ENCODE peak calls at places on chromosomes 2 and 18, in five cellular contexts. S, V, O, J and P are unnamed samples.

GRCh38 chr2:209431701-209432100 is 7.9 kb downstream of the MAP2 start:
- DNase-seq in O (peak), V (no peak), J (peak), S (peak), P (peak)

GRCh38 chr2:164896226-164896625 is 54.6 kb upstream of the COBLL1 start:
- DNase-seq in J (peak), V (no peak), S (peak), O (no peak), P (peak)

GRCh38 chr2:25808006-25808383 is 70.3 kb downstream of the ASXL2 start:
- DNase-seq in J (peak), O (peak), S (no peak), V (no peak), P (no peak)

GRCh38 chr2:149926149-149926548 is 338.6 kb upstream of the MMADHC start:
- DNase-seq in O (no peak), J (no peak), V (no peak), S (no peak), P (peak)

GRCh38 chr18:49024808-49025361 is 74.1 kb upstream of the SMAD7 start:
- DNase-seq in S (peak), J (no peak), O (no peak), V (no peak), P (no peak)

GRCh38 chr2:163558286-163559009 is 177.4 kb downstream of the FIGN start:
- DNase-seq in O (no peak), J (no peak), S (no peak), V (no peak), P (no peak)

GRCh38 chr18:49730951-49731391 is 82.4 kb downstream of the ACAA2 start:
- DNase-seq in O (no peak), J (no peak), S (peak), V (no peak), P (no peak)

GRCh38 chr2:54557601-54558187 is 101.6 kb downstream of the SPTBN1 start:
- DNase-seq in O (no peak), S (peak), V (peak), J (no peak), P (no peak)

GRCh38 chr2:70944291-70944690 is 8.6 kb downstream of the ATP6V1B1 start:
- DNase-seq in V (no peak), S (no peak), O (no peak), J (no peak), P (no peak)

GRCh38 chr2:170282851-170283250 is 104.9 kb downstream of the MYO3B start:
- DNase-seq in J (no peak), V (no peak), O (no peak), S (no peak), P (no peak)

GRCh38 chr2:75100011-75100680 is 99.2 kb downstream of the TACR1 start:
- DNase-seq in S (peak), V (no peak), J (peak), O (peak), P (peak)

GRCh38 chr2:200416878-200417277 is 93.0 kb downstream of the KCTD18 start:
- DNase-seq in S (no peak), J (no peak), O (no peak), V (no peak), P (no peak)

GRCh38 chr2:202814226-202814625 is 57.3 kb downstream of the ICA1L start:
- DNase-seq in S (no peak), V (no peak), J (no peak), O (no peak), P (no peak)
- TF ChIP-seq CTCF in S (no peak), V (no peak), J (no peak), O (no peak), P (no peak)

DNA sequence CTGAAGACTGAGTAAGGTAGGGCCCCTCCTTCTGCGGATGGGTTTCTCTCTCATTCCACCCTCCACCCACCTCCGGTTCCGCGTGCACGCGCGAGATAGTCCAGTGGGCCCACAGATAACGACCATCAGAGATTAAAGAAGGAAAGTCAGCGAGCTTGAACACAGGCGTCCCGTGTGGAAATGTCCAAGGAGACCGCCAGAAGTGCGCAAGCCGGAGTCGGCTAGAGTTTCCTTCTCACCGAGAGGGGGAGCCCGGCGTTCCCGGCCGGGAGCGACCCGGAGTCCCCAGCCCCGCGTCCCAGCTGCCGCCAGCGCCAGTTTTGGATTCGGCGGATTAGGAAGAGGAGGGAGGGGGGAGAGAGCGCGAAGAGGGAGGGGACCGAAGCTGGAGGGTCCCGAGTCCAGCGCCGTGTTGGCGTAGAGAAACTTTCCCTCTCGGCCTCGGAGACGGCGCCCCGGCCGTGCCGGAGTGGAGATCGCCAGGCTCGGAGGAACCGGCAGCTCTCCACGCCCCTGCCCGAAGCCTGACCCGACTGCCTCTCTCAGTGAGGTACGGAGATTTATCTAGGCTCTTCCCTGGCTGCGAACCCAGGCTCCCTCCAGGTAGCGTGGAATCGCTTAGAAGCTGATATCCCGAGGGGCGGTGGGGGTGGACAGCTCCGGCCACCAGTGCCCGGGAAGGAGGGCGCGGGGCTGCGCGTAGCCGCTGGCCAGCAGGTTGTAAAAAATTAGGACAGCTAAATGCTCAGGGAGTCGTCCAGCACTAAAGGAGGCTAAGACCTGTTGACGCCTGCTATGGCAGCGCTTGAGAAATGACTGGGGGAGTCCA is at the start of gene GULP1:
- DNase-seq in J (peak), S (peak), V (peak), O (no peak), P (peak)
- H3K4me3 ChIP-seq in J (peak), S (peak), V (peak), O (peak), P (peak)

DNA sequence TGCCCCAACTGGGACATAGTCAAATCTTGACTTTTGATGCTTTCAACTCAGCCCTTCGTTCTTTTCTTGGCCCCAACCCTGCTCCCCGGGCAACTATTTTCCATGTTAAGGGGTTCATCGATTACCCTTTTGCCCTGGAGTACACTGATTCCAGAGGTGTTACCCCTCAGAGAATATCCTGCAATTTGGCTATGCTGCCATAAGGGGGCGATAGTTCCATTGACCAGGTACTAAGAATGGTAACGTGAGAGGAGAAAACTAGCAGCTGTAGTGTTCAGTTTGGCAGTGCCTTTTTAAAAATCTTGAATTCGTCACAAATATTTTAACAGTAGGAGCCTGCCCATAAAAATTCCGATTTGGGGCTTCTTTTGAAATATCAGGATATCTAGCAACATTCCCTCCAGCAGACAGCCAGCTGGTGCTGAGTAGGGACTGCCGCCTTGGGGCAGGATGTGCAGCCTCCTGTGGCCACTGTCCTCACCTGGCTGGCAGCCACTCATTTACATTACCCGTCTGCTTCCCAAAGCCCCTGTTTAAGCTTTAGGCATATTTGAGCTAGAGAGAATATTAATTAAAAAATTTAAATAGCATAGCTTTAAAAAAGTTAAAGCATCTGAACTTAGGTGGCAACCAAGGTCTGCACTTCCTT is 146.3 kb upstream of the SKOR2 start:
- DNase-seq in S (peak), O (no peak), J (no peak), V (no peak), P (no peak)
- TF ChIP-seq CTCF in S (peak), O (peak), J (peak), V (no peak), P (no peak)

DNA sequence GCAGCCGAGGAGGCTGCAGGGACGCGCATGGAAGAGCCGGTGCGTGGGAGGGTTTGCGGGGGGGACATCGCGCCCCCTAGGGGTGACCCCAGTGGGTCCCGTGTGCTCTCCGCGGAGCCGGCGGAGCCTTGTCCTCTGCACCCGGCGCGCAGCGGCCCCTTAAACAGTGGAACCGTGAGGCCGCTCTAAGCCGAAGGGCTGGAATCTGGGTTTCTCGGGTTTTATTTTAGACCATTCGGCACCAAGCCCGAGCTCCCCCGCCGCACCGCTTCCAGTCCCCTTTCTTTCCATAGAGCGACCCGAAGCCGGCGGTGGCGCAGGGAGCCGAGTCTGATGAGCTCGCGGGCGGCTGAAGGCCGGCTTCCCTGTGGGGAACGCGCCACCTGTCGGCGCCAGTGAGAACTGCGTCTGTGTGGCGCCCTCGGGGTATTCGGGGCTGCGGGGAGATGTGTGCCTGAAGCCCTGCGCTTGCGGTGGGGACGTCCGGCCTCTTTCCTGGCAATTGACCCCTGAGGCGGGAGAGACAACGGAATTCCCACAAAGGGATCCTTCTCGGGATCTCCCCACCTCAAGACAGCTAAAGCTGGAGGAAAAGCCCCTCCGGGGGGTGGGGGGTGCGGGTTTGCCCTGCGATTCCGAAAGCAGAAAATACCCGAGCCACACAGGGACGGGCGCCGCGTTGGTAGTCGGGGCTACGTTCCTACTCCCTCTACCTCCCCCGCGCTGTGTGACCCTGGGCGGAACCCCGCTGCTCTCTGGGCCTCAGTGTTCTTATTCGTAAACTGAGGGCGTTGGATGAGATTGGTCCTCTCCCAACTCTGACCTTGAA is 8.2 kb upstream of the EN1 start:
- DNase-seq in O (peak), S (peak), V (peak), J (peak), P (peak)
- H3K4me3 ChIP-seq in O (peak), S (no peak), V (no peak), J (no peak), P (peak)

DNA sequence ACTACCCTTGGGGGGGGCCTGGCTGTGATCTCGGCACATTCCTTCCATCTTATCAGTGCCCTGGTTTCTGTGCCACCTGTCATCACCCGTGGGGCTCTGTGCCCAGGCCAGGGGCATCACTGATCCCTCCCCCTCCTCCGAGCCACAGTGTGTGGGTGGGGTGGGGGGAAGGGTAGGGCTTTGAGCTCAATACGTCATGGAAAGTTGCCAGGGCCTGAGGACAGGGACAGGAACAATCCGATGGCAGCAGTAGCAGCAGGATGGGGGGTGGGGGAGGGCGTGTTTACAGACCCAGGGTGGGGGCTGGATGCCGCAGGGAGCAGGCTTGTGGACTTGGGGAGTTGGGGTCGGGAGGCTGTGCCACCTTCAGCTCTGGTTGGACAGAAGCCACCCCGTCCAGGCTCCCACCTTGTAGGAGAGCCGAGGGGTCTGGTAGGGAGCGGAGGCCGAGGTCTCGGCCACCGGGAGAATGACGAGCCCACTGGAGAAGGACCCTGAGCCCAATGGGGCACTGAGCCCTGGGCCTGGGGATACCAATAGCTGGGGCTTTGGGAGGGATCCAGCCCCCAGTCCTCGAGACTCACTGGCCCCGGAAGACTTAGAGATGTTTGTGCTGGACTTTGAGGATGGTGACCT is 3.5 kb downstream of the SLC4A3 start:
- DNase-seq in J (no peak), O (no peak), V (peak), S (no peak), P (no peak)
- TF ChIP-seq CTCF in J (no peak), O (no peak), V (no peak), S (no peak), P (no peak)

GRCh38 chr2:229410312-229410711 is 139.2 kb upstream of the PID1 start:
- DNase-seq in J (no peak), V (no peak), S (no peak), O (no peak), P (no peak)

GRCh38 chr2:229407170-229407569 is 136.1 kb upstream of the PID1 start:
- DNase-seq in J (peak), O (peak), S (peak), V (peak), P (peak)

GRCh38 chr2:229409751-229410181 is 138.7 kb upstream of the PID1 start:
- DNase-seq in V (no peak), O (no peak), S (no peak), J (peak), P (no peak)

GRCh38 chr2:229408982-229409381 is 137.9 kb upstream of the PID1 start:
- DNase-seq in S (no peak), O (no peak), V (no peak), J (no peak), P (no peak)

DNA sequence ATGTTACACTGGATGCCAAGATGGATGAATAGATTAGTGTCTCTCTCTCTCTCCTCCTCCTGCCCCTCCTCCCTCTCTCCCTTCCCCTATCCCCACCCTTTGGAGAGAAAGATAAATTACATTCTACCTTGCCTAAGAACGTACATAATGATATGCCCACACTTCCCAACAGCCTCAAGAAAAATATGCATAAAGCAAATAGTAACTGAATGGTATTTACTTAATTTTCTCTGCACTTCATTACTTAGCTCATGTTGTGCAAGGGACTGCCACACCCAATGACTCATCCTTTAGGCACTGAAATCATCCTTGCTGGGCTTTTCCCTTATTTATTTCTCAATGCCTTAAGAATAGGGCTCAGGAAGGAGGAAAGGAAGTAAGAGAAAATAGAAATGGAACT is 137.3 kb upstream of the PID1 start:
- DNase-seq in J (peak), S (peak), V (peak), O (peak), P (peak)
- H3K4me3 ChIP-seq in J (no peak), S (no peak), V (no peak), O (no peak), P (no peak)

GRCh38 chr2:136117909-136118818 is at the start of gene CXCR4:
- DNase-seq in S (peak), O (no peak), J (peak), V (no peak), P (peak)
- TF ChIP-seq CTCF in S (peak), O (no peak), J (no peak), V (no peak), P (peak)

GRCh38 chr2:85853499-85854165 is 35.2 kb downstream of the ST3GAL5 start:
- DNase-seq in J (no peak), O (no peak), S (no peak), V (no peak), P (no peak)
- H3K4me3 ChIP-seq in J (no peak), O (no peak), S (no peak), V (no peak), P (no peak)

GRCh38 chr2:231541605-231542509 is 11.6 kb upstream of the NMUR1 start:
- DNase-seq in S (no peak), V (no peak), O (no peak), J (no peak), P (peak)
- TF ChIP-seq CTCF in S (no peak), V (no peak), O (no peak), J (no peak), P (peak)